ENCODE peak calls at places on chromosomes 11 and 22, in nine cellular contexts. U is KG1; J is amniotic stem cell; A is caudate nucleus; O is Kasumi-1; F is activated T-helper 1 cell treated with Interleukin-2 at 50 U/mL for 16 hours; Y is stimulated activated CD4-positive, alpha-beta T cell treated with anti-CD3 and anti-CD28 coated beads, Interleukin-2, amount 100 ng/mL, for 48 hours; K is NAMALWA; S is AG04449. V is an unnamed sample.

GRCh38 chr22:46866591-46866990 is 104.1 kb downstream of the TBC1D22A start:
- DNase-seq in F (no peak), Y (no peak), A (no peak), U (no peak), O (no peak), J (peak; percentile 51), S (peak; percentile 82), K (no peak), V (no peak)

GRCh38 chr11:3995307-3995706 is 99.3 kb upstream of the RRM1 start:
- DNase-seq in F (no peak), K (no peak), J (no peak), Y (no peak), O (no peak), S (no peak), U (no peak), A (no peak), V (no peak)

GRCh38 chr11:116035972-116036371 is 531.8 kb upstream of the CADM1 start:
- DNase-seq in J (no peak), K (no peak), A (no peak), S (no peak), U (no peak), Y (no peak), O (no peak), F (no peak), V (no peak)

GRCh38 chr22:46381142-46381541 is 45.6 kb downstream of the TRMU start:
- DNase-seq in F (no peak), Y (no peak), U (no peak), O (no peak), K (no peak), S (no peak), A (no peak), J (no peak), V (no peak)

GRCh38 chr11:72969894-72970335 is 155.7 kb downstream of the ATG16L2 start:
- DNase-seq in J (no peak), S (peak; percentile 56), F (no peak), O (no peak), A (no peak), K (no peak), Y (no peak), U (no peak), V (no peak)

GRCh38 chr11:34890812-34891211 is 25.4 kb downstream of the APIP start:
- DNase-seq in A (no peak), Y (no peak), K (peak; percentile 39), O (peak; percentile 66), U (peak; percentile 44), S (no peak), F (no peak), J (peak; percentile 28), V (peak; percentile 67)

GRCh38 chr11:34654491-34655334 is 33.8 kb downstream of the EHF start:
- DNase-seq in U (no peak), A (no peak), S (no peak), F (no peak), J (no peak), O (peak; percentile 61), Y (no peak), K (no peak), V (peak; percentile 92)

GRCh38 chr11:3123316-3123715 is 41.8 kb downstream of the OSBPL5 start:
- DNase-seq in O (no peak), J (no peak), A (peak; percentile 30), S (no peak), Y (no peak), U (no peak), F (no peak), K (no peak), V (peak; percentile 9)

GRCh38 chr22:46726986-46727317 is 11.1 kb downstream of the CERK start:
- DNase-seq in J (no peak), K (no peak), U (no peak), S (no peak), O (no peak), A (no peak), F (no peak), Y (no peak), V (no peak)

GRCh38 chr11:74450318-74450717 is 17.0 kb downstream of the KCNE3 start:
- DNase-seq in A (peak; percentile 11), K (no peak), O (no peak), S (no peak), Y (no peak), J (no peak), F (no peak), U (no peak), V (no peak)